ENCODE peak calls at places on chromosome 17, in four cellular contexts. V is HepG2, N is GM12878, S is K562. K is an unnamed sample.

GRCh38 chr17:50063516-50064252 is 7.8 kb downstream of the ITGA3 start:
- DNase-seq in V (no peak), N (no peak), S (no peak), K (no peak)

GRCh38 chr17:4859816-4860625 is 26.9 kb downstream of the MINK1 start:
- DNase-seq in V (no peak), N (no peak), S (no peak), K (peak)

GRCh38 chr17:60421273-60422161 is 772 bp upstream of the CHCT1 start:
- DNase-seq in V (peak), N (no peak), S (no peak), K (peak)

GRCh38 chr17:30805944-30806456 is 18.5 kb downstream of the CRLF3 start:
- DNase-seq in V (no peak), N (no peak), S (no peak), K (no peak)

GRCh38 chr17:34235389-34236028 is 19.6 kb upstream of the CCL2 start:
- DNase-seq in V (no peak), N (no peak), S (no peak), K (no peak)

GRCh38 chr17:61251939-61252865 is 147.4 kb upstream of the TBX2 start:
- DNase-seq in V (no peak), N (no peak), S (no peak), K (no peak)

GRCh38 chr17:20998571-20999043 is 44.2 kb downstream of the USP22 start:
- DNase-seq in V (no peak), N (no peak), S (no peak), K (no peak)

GRCh38 chr17:63395075-63395815 is 50.9 kb downstream of the CYB561 start:
- DNase-seq in V (no peak), N (no peak), S (no peak), K (no peak)

GRCh38 chr17:37820313-37821024 is 75.6 kb upstream of the HNF1B start:
- DNase-seq in V (no peak), N (no peak), S (no peak), K (no peak)

GRCh38 chr17:32741381-32741780 is 135.5 kb downstream of the MYO1D start:
- DNase-seq in V (no peak), N (no peak), S (no peak), K (no peak)

GRCh38 chr17:16521070-16521727 is 29.2 kb upstream of the LRRC75A start:
- DNase-seq in V (peak), N (peak), S (peak), K (peak)

GRCh38 chr17:49146620-49147306 is 14.2 kb downstream of the B4GALNT2 start:
- DNase-seq in V (peak), N (no peak), S (no peak), K (no peak)

GRCh38 chr17:49148171-49148570 is 15.6 kb downstream of the B4GALNT2 start:
- DNase-seq in V (no peak), N (no peak), S (no peak), K (no peak)

GRCh38 chr17:69677130-69677529 is 262.6 kb downstream of the MAP2K6 start:
- DNase-seq in V (no peak), N (no peak), S (no peak), K (no peak)

GRCh38 chr17:29760771-29761682 is 138.3 kb upstream of the CORO6 start:
- DNase-seq in V (peak), N (peak), S (no peak), K (peak)

GRCh38 chr17:39872700-39873099 is 4.7 kb downstream of the ZPBP2 start:
- DNase-seq in V (peak), N (no peak), S (no peak), K (no peak)

GRCh38 chr17:68794636-68795503 is 160.3 kb downstream of the ABCA8 start:
- DNase-seq in V (peak), N (no peak), S (no peak), K (no peak)

GRCh38 chr17:35968520-35969054 is 12.7 kb downstream of the CCL16 start:
- DNase-seq in V (no peak), N (no peak), S (no peak), K (no peak)

GRCh38 chr17:49739662-49740271 is 24.2 kb downstream of the FAM117A start:
- DNase-seq in V (peak), N (no peak), S (peak), K (no peak)

GRCh38 chr17:36027776-36028175 is 10.0 kb upstream of the CCL23 start:
- DNase-seq in V (no peak), N (no peak), S (no peak), K (no peak)

GRCh38 chr17:42414782-42415409 is 8.2 kb downstream of the CAVIN1 start:
- DNase-seq in V (no peak), N (no peak), S (peak), K (no peak)

GRCh38 chr17:70454908-70455307 is 285.6 kb downstream of the KCNJ2 start:
- DNase-seq in V (no peak), N (no peak), S (no peak), K (no peak)

GRCh38 chr17:1945621-1946020 is 79.5 kb downstream of the RTN4RL1 start:
- DNase-seq in V (no peak), N (no peak), S (no peak), K (no peak)

GRCh38 chr17:69060835-69061234 is at the start of gene ABCA9:
- DNase-seq in V (no peak), N (no peak), S (no peak), K (no peak)

GRCh38 chr17:15048381-15048780 is 216.7 kb downstream of the PMP22 start:
- DNase-seq in V (no peak), N (no peak), S (no peak), K (no peak)

GRCh38 chr17:68204736-68205135 is 43.1 kb upstream of the AMZ2 start:
- DNase-seq in V (no peak), N (no peak), S (no peak), K (no peak)

GRCh38 chr17:4968916-4969550 is 1.4 kb upstream of the SPAG7 start:
- DNase-seq in V (no peak), N (no peak), S (no peak), K (no peak)

GRCh38 chr17:29566473-29567361 is at the start of gene ABHD15:
- DNase-seq in V (peak), N (no peak), S (no peak), K (peak)

GRCh38 chr17:50956750-50957523 is 90.8 kb upstream of the TOB1 start:
- DNase-seq in V (peak), N (no peak), S (peak), K (peak)

GRCh38 chr17:9924735-9925191 is 19.7 kb upstream of the RCVRN start:
- DNase-seq in V (peak), N (peak), S (peak), K (no peak)

GRCh38 chr17:44187131-44187899 is 543 bp downstream of the TMUB2 start:
- DNase-seq in V (no peak), N (no peak), S (peak), K (no peak)

GRCh38 chr17:45326566-45326965 is 9.7 kb upstream of the MAP3K14 start:
- DNase-seq in V (no peak), N (no peak), S (no peak), K (no peak)

GRCh38 chr17:38333635-38334295 is 10.0 kb downstream of the GPR179 start:
- DNase-seq in V (peak), N (no peak), S (peak), K (peak)

GRCh38 chr17:50129946-50130777 is at the start of gene SAMD14:
- DNase-seq in V (no peak), N (no peak), S (peak), K (no peak)

GRCh38 chr17:41917957-41918391 is 777 bp downstream of the ACLY start:
- DNase-seq in V (no peak), N (no peak), S (peak), K (peak)

GRCh38 chr17:27807567-27808470 is 7.5 kb upstream of the NOS2 start:
- DNase-seq in V (no peak), N (peak), S (peak), K (no peak)

GRCh38 chr17:39687101-39687545 is 734 bp downstream of the PGAP3 start:
- DNase-seq in V (no peak), N (no peak), S (no peak), K (no peak)

GRCh38 chr17:74011963-74012362 is 191.5 kb upstream of the RPL38 start:
- DNase-seq in V (no peak), N (no peak), S (no peak), K (no peak)
- TF ChIP-seq ESRRA in V (no peak), N (no peak), S (no peak), K (no peak)

GRCh38 chr17:55561316-55561972 is 50.2 kb upstream of the SMIM36 start:
- DNase-seq in V (no peak), N (no peak), S (no peak), K (no peak)
- TF ChIP-seq CREB1 in V (no peak), N (no peak), S (no peak), K (no peak)

GRCh38 chr17:76560877-76561221 is 21.0 kb downstream of the PRCD start:
- DNase-seq in V (no peak), N (no peak), S (no peak), K (no peak)

GRCh38 chr17:76562734-76563148 is 22.9 kb downstream of the PRCD start:
- DNase-seq in V (no peak), N (no peak), S (peak), K (no peak)

GRCh38 chr17:76561799-76562268 is 22.0 kb downstream of the PRCD start:
- DNase-seq in V (no peak), N (no peak), S (no peak), K (no peak)

GRCh38 chr17:76560036-76560876 is 20.4 kb downstream of the PRCD start:
- DNase-seq in V (no peak), N (no peak), S (no peak), K (no peak)

GRCh38 chr17:76561332-76561731 is 21.5 kb downstream of the PRCD start:
- DNase-seq in V (no peak), N (no peak), S (no peak), K (no peak)
- TF ChIP-seq ESRRA in V (no peak), N (no peak), S (no peak), K (no peak)

DNA sequence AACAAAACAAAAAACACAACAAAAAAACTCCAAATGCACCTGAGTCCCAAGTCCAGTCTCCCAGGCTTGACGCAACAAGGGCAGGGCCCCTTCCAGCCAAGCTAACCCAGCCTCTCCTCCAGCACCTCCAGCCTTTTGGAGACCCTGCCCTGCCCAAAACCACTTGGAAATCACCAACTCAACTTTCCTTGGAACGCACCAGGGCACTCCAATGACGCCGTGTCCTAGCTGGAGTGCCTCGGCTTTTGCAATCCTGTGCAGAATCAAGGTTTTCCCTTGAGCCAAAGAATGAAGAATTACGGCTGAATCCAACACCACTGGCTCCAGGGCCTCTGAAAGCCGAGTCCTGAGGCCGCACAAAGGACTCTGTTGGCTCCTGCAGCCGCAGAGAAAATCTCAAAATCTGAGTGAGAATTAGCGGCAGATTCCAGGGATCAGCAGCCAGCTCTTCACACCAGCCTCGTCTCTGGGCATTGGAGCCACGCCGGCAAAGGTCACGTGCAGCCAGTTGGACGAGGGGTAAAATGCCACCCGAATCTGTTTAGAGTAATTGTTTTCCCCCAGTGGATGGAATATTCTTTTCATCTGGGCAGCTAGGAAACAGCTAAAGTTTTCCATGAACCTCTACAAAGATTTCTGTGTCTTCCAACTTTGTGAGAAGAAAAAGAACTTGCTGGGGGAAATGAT is 9.7 kb upstream of the BAIAP2 start:
- DNase-seq in V (no peak), N (no peak), S (no peak), K (no peak)
- TF ChIP-seq CREB1 in V (no peak), N (no peak), S (no peak), K (no peak)

DNA sequence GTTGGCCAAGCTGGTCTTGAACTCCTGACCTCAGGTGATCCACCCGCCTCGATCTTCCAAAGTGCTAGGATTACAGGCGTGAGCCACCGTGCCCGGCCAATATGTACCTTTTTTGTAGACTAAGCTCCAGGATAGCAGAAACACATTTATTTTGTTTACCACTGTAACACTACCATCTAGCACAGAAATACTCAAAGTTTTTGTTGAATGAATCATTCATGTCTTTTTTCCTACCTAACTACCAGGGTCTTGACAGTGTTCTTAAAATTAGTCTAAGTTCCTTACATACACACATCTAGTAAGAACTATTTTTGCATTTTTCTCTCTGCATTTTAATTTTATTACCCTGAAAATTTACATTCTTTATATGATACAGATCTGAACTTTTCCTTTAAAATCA is 44.4 kb downstream of the AKAP10 start:
- DNase-seq in V (no peak), N (no peak), S (no peak), K (no peak)
- TF ChIP-seq ESRRA in V (no peak), N (no peak), S (no peak), K (no peak)

K was measured in WTC11.